ENCODE peak calls at places on chromosomes 13 and 19, in six cellular contexts. N is naive thymus-derived CD8-positive, alpha-beta T cell; D is GM12891; F is amniotic stem cell; P is HEK293T; W is AG09319. Y is an unnamed sample.

GRCh38 chr19:57671124-57671895 is 2.6 kb downstream of the ZSCAN4 start:
- DNase-seq in N (no peak), P (no peak), D (no peak), F (no peak), W (no peak), Y (no peak)

GRCh38 chr13:72959643-72960042 is 99.2 kb upstream of the KLF5 start:
- DNase-seq in D (no peak), F (no peak), N (no peak), W (no peak), P (no peak), Y (peak)

GRCh38 chr13:23428183-23428528 is 5.3 kb downstream of the SACS start:
- DNase-seq in F (no peak), W (no peak), P (no peak), D (no peak), N (no peak), Y (no peak)

GRCh38 chr13:76522083-76522755 is 364.0 kb downstream of the KCTD12 start:
- DNase-seq in F (no peak), P (peak), W (no peak), N (no peak), D (no peak), Y (no peak)

GRCh38 chr19:58182577-58182988 is 278 bp upstream of the ZNF274 start:
- DNase-seq in W (no peak), P (peak), F (peak), N (no peak), D (peak), Y (no peak)

GRCh38 chr19:8468761-8469458 is 24.1 kb downstream of the HNRNPM start:
- DNase-seq in W (peak), N (no peak), D (no peak), F (no peak), P (no peak), Y (no peak)

GRCh38 chr19:55088543-55089265 is 13.0 kb downstream of the EPS8L1 start:
- DNase-seq in P (peak), N (peak), W (no peak), D (peak), F (no peak), Y (no peak)

GRCh38 chr19:3137139-3137538 is 1.3 kb downstream of the GNA15 start:
- DNase-seq in N (no peak), D (no peak), F (no peak), W (no peak), P (no peak), Y (no peak)

GRCh38 chr19:48629599-48630288 is 7.4 kb downstream of the DBP start:
- DNase-seq in W (no peak), D (no peak), N (peak), P (peak), F (no peak), Y (no peak)

GRCh38 chr19:52527954-52528326 is 472 bp downstream of the ZNF808 start:
- DNase-seq in W (no peak), N (no peak), P (no peak), D (no peak), F (no peak), Y (no peak)

GRCh38 chr19:39498262-39499081 is at the start of gene DLL3:
- DNase-seq in W (no peak), P (peak), N (peak), D (no peak), F (no peak), Y (no peak)

GRCh38 chr19:52535831-52536800 is 8.6 kb downstream of the ZNF808 start:
- DNase-seq in D (peak), F (peak), N (peak), P (no peak), W (peak), Y (peak)

GRCh38 chr19:17522988-17523872 is 11.8 kb downstream of the PGLS start:
- DNase-seq in P (no peak), F (no peak), N (peak), W (no peak), D (peak), Y (no peak)

GRCh38 chr13:93425411-93425810 is 198.8 kb downstream of the GPC6 start:
- DNase-seq in F (no peak), W (no peak), D (no peak), N (no peak), P (no peak), Y (no peak)

GRCh38 chr19:39645800-39646411 is 9.8 kb upstream of the LGALS16 start:
- DNase-seq in F (no peak), N (no peak), P (no peak), W (no peak), D (no peak), Y (no peak)

GRCh38 chr13:86846501-86846900 is 824.7 kb upstream of the SLITRK5 start:
- DNase-seq in N (no peak), W (no peak), F (no peak), D (no peak), P (no peak), Y (no peak)

GRCh38 chr19:10143700-10144099 is 24.0 kb upstream of the EIF3G start:
- DNase-seq in F (no peak), D (no peak), W (no peak), P (no peak), N (no peak), Y (no peak)

GRCh38 chr13:98781905-98782304 is 29.4 kb upstream of the SLC15A1 start:
- DNase-seq in P (no peak), N (no peak), D (no peak), W (no peak), F (no peak), Y (no peak)

GRCh38 chr19:42412223-42412622 is 15.0 kb downstream of the LIPE start:
- DNase-seq in F (no peak), P (no peak), N (no peak), W (no peak), D (no peak), Y (no peak)

GRCh38 chr13:79307866-79308298 is 98.2 kb downstream of the RBM26 start:
- DNase-seq in F (no peak), P (no peak), W (no peak), D (no peak), N (no peak), Y (no peak)

GRCh38 chr13:99012539-99012938 is 34.7 kb upstream of the DOCK9 start:
- DNase-seq in W (no peak), F (no peak), D (no peak), N (no peak), P (no peak), Y (no peak)

GRCh38 chr13:32378012-32378411 is 49.9 kb downstream of the N4BP2L1 start:
- DNase-seq in W (no peak), D (no peak), P (no peak), F (no peak), N (no peak), Y (no peak)

GRCh38 chr13:100394005-100394695 is 194.4 kb downstream of the GGACT start:
- DNase-seq in D (no peak), W (peak), F (peak), P (no peak), N (peak), Y (no peak)

GRCh38 chr13:112983428-112984196 is 14.6 kb downstream of the MCF2L start:
- DNase-seq in P (no peak), W (no peak), N (no peak), D (no peak), F (no peak), Y (no peak)

GRCh38 chr19:13987101-13987890 is 18.8 kb downstream of the RFX1 start:
- DNase-seq in N (no peak), D (no peak), P (no peak), F (no peak), W (no peak), Y (no peak)

GRCh38 chr13:113291997-113292862 is 4.8 kb upstream of the LAMP1 start:
- DNase-seq in F (no peak), P (peak), D (no peak), W (no peak), N (peak), Y (no peak)

GRCh38 chr19:19403373-19403901 is 2.0 kb upstream of the GATAD2A start:
- DNase-seq in F (peak), W (no peak), D (no peak), P (no peak), N (no peak), Y (no peak)

GRCh38 chr19:11247391-11247790 is 8.0 kb downstream of the ANGPTL8 start:
- DNase-seq in F (no peak), P (no peak), N (no peak), W (no peak), D (no peak), Y (no peak)

GRCh38 chr13:93309886-93310520 is 83.4 kb downstream of the GPC6 start:
- DNase-seq in P (no peak), N (no peak), W (no peak), F (no peak), D (no peak), Y (no peak)

GRCh38 chr19:42406111-42406510 is 16.0 kb upstream of the CNFN start:
- DNase-seq in F (no peak), W (no peak), P (no peak), D (no peak), N (no peak), Y (no peak)

GRCh38 chr19:13163609-13164364 is 13.6 kb downstream of the IER2 start:
- DNase-seq in F (peak), P (no peak), N (no peak), W (peak), D (no peak), Y (no peak)

GRCh38 chr19:18775586-18776287 is 15.4 kb downstream of the COMP start:
- DNase-seq in D (no peak), F (no peak), N (no peak), W (no peak), P (no peak), Y (no peak)

GRCh38 chr13:109720758-109721184 is 65.6 kb downstream of the IRS2 start:
- DNase-seq in W (no peak), F (no peak), P (no peak), D (no peak), N (no peak), Y (no peak)

GRCh38 chr19:49502866-49503581 is 6.8 kb downstream of the RPS11 start:
- DNase-seq in D (no peak), N (peak), W (peak), F (peak), P (peak), Y (no peak)

GRCh38 chr19:27971071-27971470 is 1241.9 kb downstream of the UQCRFS1 start:
- DNase-seq in D (no peak), W (no peak), N (no peak), F (no peak), P (no peak), Y (no peak)

GRCh38 chr13:109998808-109999528 is 212.6 kb upstream of the IRS2 start:
- DNase-seq in F (peak), P (no peak), D (no peak), N (no peak), W (peak), Y (no peak)

GRCh38 chr13:52459668-52460067 is 4.4 kb downstream of the CKAP2 start:
- DNase-seq in F (peak), P (no peak), D (no peak), N (no peak), W (no peak), Y (no peak)

Y was measured in pulmonary artery endothelial cell.